ENCODE peak calls at places on chromosome 17, in eight cellular contexts. Y is fibroblast of mammary gland; T is neural crest cell; V is islet precursor cell; M is substantia nigra; N is NCI-H1436; X is activated CD4-positive, CD25-positive, alpha-beta regulatory T cell; J is cortex of kidney. D is an unnamed sample.

GRCh38 chr17:77160032-77160876 is 19.5 kb downstream of the SEC14L1 start:
- DNase-seq in Y (no peak), T (no peak), V (no peak), M (no peak), N (no peak), X (no peak), J (no peak), D (no peak)

GRCh38 chr17:50271173-50271750 is 3.0 kb upstream of the TMEM92 start:
- DNase-seq in Y (peak), T (no peak), V (no peak), M (no peak), N (no peak), X (no peak), J (no peak), D (no peak)

GRCh38 chr17:78798695-78799559 is 16.9 kb upstream of the CYTH1 start:
- DNase-seq in Y (peak), T (no peak), V (no peak), M (peak), N (peak), X (no peak), J (no peak), D (no peak)

GRCh38 chr17:28500712-28501379 is 5.3 kb upstream of the FOXN1 start:
- DNase-seq in Y (no peak), T (no peak), V (no peak), M (no peak), N (no peak), X (no peak), J (no peak), D (no peak)

GRCh38 chr17:32504166-32504990 is 17.6 kb downstream of the CDK5R1 start:
- DNase-seq in Y (no peak), T (no peak), V (no peak), M (no peak), N (no peak), X (no peak), J (no peak), D (no peak)

GRCh38 chr17:63966646-63967265 is 6.0 kb downstream of the SCN4A start:
- DNase-seq in Y (no peak), T (no peak), V (no peak), M (no peak), N (no peak), X (no peak), J (no peak), D (no peak)

GRCh38 chr17:21689604-21690003 is 2.7 kb upstream of the KCNJ18 start:
- DNase-seq in Y (peak), T (no peak), V (peak), M (no peak), N (no peak), X (no peak), J (no peak), D (peak)

GRCh38 chr17:40112191-40112590 is 9.6 kb upstream of the MSL1 start:
- DNase-seq in Y (no peak), T (no peak), V (no peak), M (no peak), N (no peak), X (no peak), J (no peak), D (no peak)

GRCh38 chr17:8707591-8708453 is 36.8 kb downstream of the CCDC42 start:
- DNase-seq in Y (peak), T (no peak), V (peak), M (no peak), N (no peak), X (no peak), J (no peak), D (no peak)

GRCh38 chr17:75315541-75316243 is 26.5 kb upstream of the SLC25A19 start:
- DNase-seq in Y (peak), T (no peak), V (no peak), M (no peak), N (no peak), X (no peak), J (no peak), D (no peak)

GRCh38 chr17:37605813-37606505 is 3.3 kb downstream of the SYNRG start:
- DNase-seq in Y (no peak), T (no peak), V (no peak), M (no peak), N (no peak), X (no peak), J (no peak), D (no peak)

GRCh38 chr17:48589831-48590602 is at the start of gene HOXB3:
- DNase-seq in Y (no peak), T (no peak), V (peak), M (no peak), N (no peak), X (no peak), J (no peak), D (no peak)

GRCh38 chr17:46974086-46974485 is 5.0 kb downstream of the RPRML start:
- DNase-seq in Y (no peak), T (no peak), V (no peak), M (no peak), N (no peak), X (no peak), J (no peak), D (no peak)

GRCh38 chr17:56125830-56126819 is 27.1 kb upstream of the ANKFN1 start:
- DNase-seq in Y (peak), T (peak), V (peak), M (no peak), N (no peak), X (no peak), J (no peak), D (no peak)

GRCh38 chr17:4074831-4075495 is 67.9 kb downstream of the ZZEF1 start:
- DNase-seq in Y (peak), T (no peak), V (no peak), M (no peak), N (peak), X (no peak), J (no peak), D (no peak)

GRCh38 chr17:3773511-3773910 is 27.5 kb downstream of the ITGAE start:
- DNase-seq in Y (peak), T (no peak), V (no peak), M (no peak), N (no peak), X (no peak), J (no peak), D (no peak)

GRCh38 chr17:74404802-74405201 is 27.1 kb upstream of the GPRC5C start:
- DNase-seq in Y (no peak), T (no peak), V (peak), M (no peak), N (no peak), X (no peak), J (no peak), D (no peak)

GRCh38 chr17:65472602-65473001 is 88.8 kb downstream of the AXIN2 start:
- DNase-seq in Y (peak), T (no peak), V (no peak), M (peak), N (no peak), X (no peak), J (no peak), D (no peak)

GRCh38 chr17:80720624-80721577 is 176.3 kb downstream of the RPTOR start:
- DNase-seq in Y (peak), T (no peak), V (peak), M (no peak), N (no peak), X (no peak), J (no peak), D (no peak)

GRCh38 chr17:80856863-80857488 is 134.7 kb upstream of the CHMP6 start:
- DNase-seq in Y (no peak), T (no peak), V (no peak), M (no peak), N (no peak), X (no peak), J (no peak), D (no peak)

GRCh38 chr17:79306688-79307323 is 232.2 kb downstream of the ENGASE start:
- DNase-seq in Y (no peak), T (no peak), V (no peak), M (no peak), N (no peak), X (no peak), J (no peak), D (no peak)

GRCh38 chr17:81927653-81928496 is at the start of gene MAFG:
- DNase-seq in Y (peak), T (peak), V (peak), M (peak), N (peak), X (peak), J (no peak), D (peak)

GRCh38 chr17:18331879-18332278 is 16.8 kb downstream of the SMCR8 start:
- DNase-seq in Y (no peak), T (no peak), V (no peak), M (no peak), N (no peak), X (no peak), J (no peak), D (no peak)

GRCh38 chr17:66975614-66976378 is 11.3 kb downstream of the CACNG4 start:
- DNase-seq in Y (no peak), T (no peak), V (peak), M (no peak), N (no peak), X (no peak), J (no peak), D (no peak)